ENCODE peak calls at places on chromosomes 1 and 21, in eight cellular contexts. T is BJ, A is upper lobe of left lung, X is lower lobe of right lung, P is left lung, J is aorta, S is pancreas, G is tibial artery. N is an unnamed sample. For H3K27me3 and H3K36me3, the result is how much of the 10 kb centered on the place peaks cover.

GRCh38 chr1:15797614-15798390 is 9.6 kb downstream of the UQCRHL start:
- DNase-seq in T (no peak), A (no peak), X (no peak), P (no peak), J (no peak), S (peak), G (no peak), N (peak)

GRCh38 chr1:65764052-65764451 is 28.6 kb upstream of the PDE4B start:
- DNase-seq in T (no peak), A (no peak), X (no peak), P (no peak), J (no peak), S (no peak), G (no peak), N (no peak)

GRCh38 chr1:152912900-152913299 is 4.6 kb downstream of the IVL start:
- DNase-seq in T (no peak), A (no peak), X (no peak), P (no peak), J (no peak), S (no peak), G (no peak), N (no peak)

GRCh38 chr1:50942334-50942733 is 17.7 kb downstream of the FAF1 start:
- DNase-seq in T (no peak), A (no peak), X (no peak), P (no peak), J (no peak), S (no peak), G (no peak), N (no peak)

GRCh38 chr1:41860771-41861170 is 58.0 kb downstream of the HIVEP3 start:
- DNase-seq in T (no peak), A (no peak), X (no peak), P (no peak), J (no peak), S (no peak), G (no peak), N (no peak)

GRCh38 chr1:226126824-226127591 is 59.5 kb downstream of the ACBD3 start:
- DNase-seq in T (no peak), A (peak), X (no peak), P (no peak), J (peak), S (no peak), G (no peak), N (no peak)

GRCh38 chr1:32676945-32677344 is 25.6 kb downstream of the SYNC start:
- DNase-seq in T (no peak), A (no peak), X (no peak), P (no peak), J (no peak), S (no peak), G (no peak), N (no peak)

GRCh38 chr1:67250051-67250653 is 57.5 kb upstream of the IL12RB2 start:
- DNase-seq in T (no peak), A (no peak), X (no peak), P (no peak), J (no peak), S (no peak), G (no peak), N (no peak)

GRCh38 chr1:29579821-29580425 is 343.6 kb downstream of the PTPRU start:
- DNase-seq in T (peak), A (no peak), X (no peak), P (no peak), J (no peak), S (no peak), G (no peak), N (no peak)

GRCh38 chr1:198686069-198686728 is 47.4 kb downstream of the PTPRC start:
- DNase-seq in T (no peak), A (no peak), X (no peak), P (no peak), J (no peak), S (no peak), G (no peak), N (no peak)

GRCh38 chr1:67732750-67733151 is 47.8 kb downstream of the GADD45A start:
- DNase-seq in T (no peak), A (no peak), X (no peak), P (no peak), J (no peak), S (no peak), G (no peak), N (no peak)

GRCh38 chr1:41618066-41618825 is 133.8 kb upstream of the EDN2 start:
- DNase-seq in T (no peak), A (peak), X (peak), P (peak), J (peak), S (peak), G (peak), N (peak)

GRCh38 chr1:154686507-154686906 is 78.5 kb upstream of the ADAR start:
- DNase-seq in T (no peak), A (no peak), X (no peak), P (no peak), J (no peak), S (no peak), G (no peak), N (no peak)

GRCh38 chr1:50529510-50529909 is 106.3 kb upstream of the DMRTA2 start:
- DNase-seq in T (no peak), A (no peak), X (no peak), P (no peak), J (no peak), S (no peak), G (no peak), N (no peak)

GRCh38 chr21:39080366-39080765 is 102.9 kb downstream of the PSMG1 start:
- DNase-seq in T (no peak), A (no peak), X (no peak), P (no peak), J (no peak), S (no peak), G (no peak), N (no peak)

GRCh38 chr1:245856944-245857531 is 650.0 kb downstream of the SMYD3 start:
- DNase-seq in T (no peak), A (peak), X (no peak), P (no peak), J (no peak), S (no peak), G (no peak), N (peak)

GRCh38 chr1:237340892-237341291 is 298.9 kb downstream of the RYR2 start:
- DNase-seq in T (no peak), A (no peak), X (no peak), P (no peak), J (no peak), S (no peak), G (no peak), N (no peak)

GRCh38 chr1:225664762-225665161 is 11.8 kb upstream of the ENAH start:
- DNase-seq in T (no peak), A (no peak), X (no peak), P (no peak), J (no peak), S (no peak), G (no peak), N (no peak)

GRCh38 chr1:208177656-208178055 is 66.5 kb downstream of the PLXNA2 start:
- DNase-seq in T (no peak), A (no peak), X (no peak), P (no peak), J (no peak), S (no peak), G (no peak), N (no peak)

GRCh38 chr1:2528966-2529750 is 905 bp downstream of the HES5 start:
- DNase-seq in T (no peak), A (peak), X (no peak), P (no peak), J (no peak), S (no peak), G (no peak), N (no peak)

GRCh38 chr1:66176828-66177227 is 357.1 kb upstream of the SGIP1 start:
- DNase-seq in T (no peak), A (no peak), X (no peak), P (no peak), J (no peak), S (no peak), G (no peak), N (no peak)

GRCh38 chr1:200710166-200710565 is 28.5 kb upstream of the CAMSAP2 start:
- DNase-seq in T (no peak), A (no peak), X (no peak), P (no peak), J (no peak), S (no peak), G (no peak), N (no peak)

GRCh38 chr1:177517556-177517955 is 346.8 kb downstream of the BRINP2 start:
- DNase-seq in T (no peak), A (no peak), X (no peak), P (no peak), J (no peak), S (no peak), G (no peak), N (no peak)

DNA sequence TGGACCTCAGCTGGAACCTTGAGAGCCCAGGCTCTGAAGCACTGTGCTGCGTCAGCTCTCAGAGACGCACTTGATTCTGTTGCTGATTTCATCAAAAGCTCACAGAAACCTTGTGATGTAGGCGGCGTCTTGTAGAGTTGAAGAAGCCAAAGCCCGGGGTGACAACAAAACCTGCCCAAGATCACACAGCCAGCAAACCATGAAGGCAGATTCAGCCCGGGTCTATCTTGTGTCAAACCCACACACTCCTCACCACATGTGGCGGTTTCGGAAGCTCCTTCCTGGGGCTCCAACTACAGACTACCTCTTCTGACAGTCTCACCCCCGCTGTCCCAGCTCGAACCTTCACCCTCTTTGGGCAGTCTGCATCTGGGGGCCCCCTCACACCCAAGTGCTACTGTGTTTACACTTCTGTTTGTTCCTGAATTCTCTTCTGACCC is 50.4 kb downstream of the TENT5C start:
- DNase-seq in T (no peak), A (no peak), X (no peak), P (no peak), J (no peak), S (no peak), G (no peak), N (no peak)
- H3K4me3 ChIP-seq in T (no peak), A (no peak), X (no peak), P (no peak), J (no peak), S (no peak), G (no peak), N (no peak)

GRCh38 chr1:30889506-30889905 is 19.1 kb downstream of the SDC3 start:
- DNase-seq in T (no peak), A (no peak), X (no peak), P (no peak), J (no peak), S (no peak), G (no peak), N (no peak)
- H3K27me3 ChIP-seq in T (under half), A (under half), X (under half), P (under half), J (under half), S (under half), G (under half), N (under half)

GRCh38 chr1:165877411-165877810 is 50.0 kb downstream of the UCK2 start:
- DNase-seq in T (no peak), A (no peak), X (no peak), P (no peak), J (no peak), S (no peak), G (no peak), N (no peak)
- H3K36me3 ChIP-seq in T (under half), A (under half), X (under half), P (under half), J (under half), S (under half), G (under half), N (under half)

GRCh38 chr21:20572582-20572981 is 425.6 kb upstream of the NCAM2 start:
- DNase-seq in T (no peak), A (no peak), X (no peak), P (no peak), J (no peak), S (no peak), G (no peak), N (no peak)

GRCh38 chr21:20570824-20571232 is 427.4 kb upstream of the NCAM2 start:
- DNase-seq in T (no peak), A (no peak), X (no peak), P (no peak), J (no peak), S (no peak), G (no peak), N (no peak)
- H3K4me3 ChIP-seq in T (no peak), A (no peak), X (no peak), P (no peak), J (no peak), S (no peak), G (no peak), N (no peak)

GRCh38 chr1:205455581-205456382 is at the start of gene BLACAT1:
- DNase-seq in T (no peak), A (peak), X (no peak), P (no peak), J (no peak), S (no peak), G (no peak), N (no peak)
- H3K27me3 ChIP-seq in T (half or more), A (under half), X (half or more), P (half or more), J (under half), S (under half), G (under half), N (half or more)

GRCh38 chr21:37430184-37430821 is 63.7 kb downstream of the DYRK1A start:
- DNase-seq in T (no peak), A (no peak), X (no peak), P (no peak), J (no peak), S (no peak), G (no peak), N (no peak)

GRCh38 chr21:37433441-37433840 is 66.9 kb downstream of the DYRK1A start:
- DNase-seq in T (no peak), A (no peak), X (no peak), P (no peak), J (no peak), S (no peak), G (no peak), N (no peak)

GRCh38 chr21:37435120-37435519 is 68.5 kb downstream of the DYRK1A start:
- DNase-seq in T (peak), A (no peak), X (no peak), P (no peak), J (no peak), S (no peak), G (peak), N (no peak)

GRCh38 chr21:37429356-37429755 is 62.8 kb downstream of the DYRK1A start:
- DNase-seq in T (no peak), A (no peak), X (no peak), P (no peak), J (no peak), S (no peak), G (no peak), N (no peak)

DNA sequence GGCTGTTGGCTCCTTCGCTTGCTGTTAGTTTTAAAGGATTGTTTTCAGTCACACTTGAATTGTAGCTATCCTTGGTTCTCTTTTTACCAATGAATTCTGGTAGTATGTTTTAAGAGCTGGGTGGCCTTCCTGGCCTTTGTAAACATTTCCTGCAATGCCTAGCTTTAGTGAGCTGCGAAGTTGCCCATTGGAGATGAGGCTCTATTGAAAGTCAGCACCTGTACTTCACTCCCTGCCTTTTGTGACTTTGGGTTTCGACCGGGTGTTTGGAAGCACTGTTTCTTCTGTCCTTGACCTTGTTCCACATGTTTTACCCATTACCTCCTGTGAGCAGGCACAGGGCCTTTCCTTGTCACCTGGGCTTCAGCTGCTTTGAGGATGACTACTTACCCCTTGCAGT is 64.7 kb downstream of the DYRK1A start:
- DNase-seq in T (no peak), A (no peak), X (no peak), P (no peak), J (no peak), S (no peak), G (no peak), N (no peak)
- H3K36me3 ChIP-seq in T (under half), A (under half), X (under half), P (under half), J (under half), S (under half), G (under half), N (under half)

GRCh38 chr1:61085191-61086086 is 3.1 kb downstream of the NFIA start:
- DNase-seq in T (no peak), A (no peak), X (no peak), P (no peak), J (no peak), S (no peak), G (no peak), N (no peak)
- H3K4me3 ChIP-seq in T (no peak), A (peak), X (peak), P (peak), J (peak), S (peak), G (peak), N (no peak)

DNA sequence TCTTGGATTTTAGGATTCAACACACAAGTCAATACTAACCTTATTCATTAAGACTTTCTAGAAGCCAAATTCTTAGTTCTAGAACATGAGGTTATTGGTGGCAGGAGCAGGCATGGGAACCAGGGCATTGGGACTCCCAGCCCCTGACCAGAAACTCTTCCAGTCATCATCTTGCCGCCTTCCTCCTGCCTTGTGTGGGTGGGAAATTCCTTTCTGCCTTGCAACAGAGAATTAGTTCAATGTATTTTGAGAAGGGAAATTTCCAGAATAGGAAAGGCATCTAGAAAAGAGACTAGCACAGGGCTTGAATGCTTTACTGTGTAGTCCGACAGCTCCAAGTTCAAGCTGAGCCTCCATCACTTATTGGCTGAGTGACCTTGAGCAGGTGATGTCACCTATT is 8.7 kb downstream of the GRHL3 start:
- DNase-seq in T (no peak), A (no peak), X (no peak), P (no peak), J (no peak), S (no peak), G (no peak), N (no peak)
- H3K27me3 ChIP-seq in T (under half), A (under half), X (under half), P (under half), J (under half), S (under half), G (under half), N (under half)

GRCh38 chr1:93587354-93587753 is 94.3 kb downstream of the BCAR3 start:
- DNase-seq in T (no peak), A (no peak), X (no peak), P (no peak), J (no peak), S (no peak), G (no peak), N (no peak)
- H3K36me3 ChIP-seq in T (under half), A (half or more), X (half or more), P (under half), J (under half), S (under half), G (under half), N (half or more)

N was measured in MG63.